ENCODE peak calls at places on chromosomes 2 and 18, in eight cellular contexts. X is amniotic epithelial cell; W is activated CD4-positive, alpha-beta T cell treated with anti-CD3 and anti-CD28 coated beads for 48 hours; R is RPMI8226; H is lung; J is CD4-positive, CD25-positive, alpha-beta regulatory T cell; I is HuH-7.5; M is AG08395. U is an unnamed sample.

GRCh38 chr2:191985740-191986139 is 138.9 kb upstream of the CAVIN2 start:
- DNase-seq in X (no peak), W (no peak), R (no peak), H (no peak), J (no peak), I (no peak), M (no peak), U (no peak)

GRCh38 chr2:239234826-239235175 is 166.0 kb downstream of the HDAC4 start:
- DNase-seq in X (no peak), W (no peak), R (peak; percentile 77), H (no peak), J (no peak), I (no peak), M (no peak), U (no peak)

GRCh38 chr2:28579606-28580005 is 83.7 kb downstream of the PLB1 start:
- DNase-seq in X (no peak), W (no peak), R (no peak), H (no peak), J (no peak), I (no peak), M (no peak), U (no peak)

GRCh38 chr2:31196622-31197021 is 20.7 kb downstream of the CAPN14 start:
- DNase-seq in X (no peak), W (no peak), R (no peak), H (no peak), J (no peak), I (no peak), M (no peak), U (no peak)

GRCh38 chr18:55233850-55234249 is 274.6 kb upstream of the CCDC68 start:
- DNase-seq in X (peak; percentile 86), W (no peak), R (no peak), H (no peak), J (no peak), I (no peak), M (no peak), U (no peak)

GRCh38 chr2:238243496-238244076 is 3.7 kb upstream of the HES6 start:
- DNase-seq in X (no peak), W (no peak), R (no peak), H (no peak), J (no peak), I (no peak), M (no peak), U (no peak)

GRCh38 chr18:59067873-59068272 is 71.8 kb upstream of the SEC11C start:
- DNase-seq in X (no peak), W (peak; percentile 43), R (peak; percentile 48), H (no peak), J (peak; percentile 13), I (no peak), M (no peak), U (no peak)

GRCh38 chr2:65473045-65473444 is 40.6 kb upstream of the SPRED2 start:
- DNase-seq in X (no peak), W (no peak), R (no peak), H (no peak), J (no peak), I (no peak), M (no peak), U (no peak)

GRCh38 chr2:233059797-233060499 is at the start of gene INPP5D:
- DNase-seq in X (no peak), W (peak; percentile 77), R (peak; percentile 79), H (peak; percentile 70), J (peak; percentile 93), I (no peak), M (no peak), U (peak; percentile 69)

GRCh38 chr2:205850172-205850571 is 167.9 kb downstream of the NRP2 start:
- DNase-seq in X (no peak), W (no peak), R (no peak), H (no peak), J (no peak), I (no peak), M (no peak), U (no peak)

GRCh38 chr18:5600376-5601071 is 56.7 kb upstream of the EPB41L3 start:
- DNase-seq in X (no peak), W (no peak), R (peak; percentile 12), H (no peak), J (peak; percentile 1), I (no peak), M (peak; percentile 9), U (no peak)

GRCh38 chr2:39547811-39548719 is 111.0 kb upstream of the MAP4K3 start:
- DNase-seq in X (peak; percentile 81), W (no peak), R (no peak), H (no peak), J (no peak), I (no peak), M (no peak), U (no peak)

GRCh38 chr2:111897924-111898702 is at the start of gene MERTK:
- DNase-seq in X (peak; percentile 40), W (peak; percentile 76), R (peak; percentile 89), H (peak; percentile 83), J (peak; percentile 53), I (peak; percentile 83), M (peak; percentile 65), U (peak; percentile 32)

GRCh38 chr2:218264773-218265601 is 4.2 kb downstream of the GPBAR1 start:
- DNase-seq in X (no peak), W (no peak), R (no peak), H (no peak), J (no peak), I (no peak), M (no peak), U (no peak)

GRCh38 chr2:47225061-47225783 is 70.1 kb upstream of the STPG4 start:
- DNase-seq in X (peak; percentile 95), W (no peak), R (peak; percentile 28), H (peak; percentile 51), J (no peak), I (peak; percentile 23), M (peak; percentile 79), U (no peak)

GRCh38 chr18:33440384-33441043 is at the start of gene CCDC178:
- DNase-seq in X (peak; percentile 13), W (no peak), R (no peak), H (peak; percentile 30), J (no peak), I (peak; percentile 8), M (no peak), U (no peak)

GRCh38 chr2:219553168-219553417 is 9.3 kb downstream of the TMEM198 start:
- DNase-seq in X (no peak), W (no peak), R (no peak), H (no peak), J (no peak), I (no peak), M (no peak), U (no peak)

GRCh38 chr2:164515030-164515429 is 106.3 kb downstream of the GRB14 start:
- DNase-seq in X (no peak), W (no peak), R (no peak), H (no peak), J (no peak), I (no peak), M (no peak), U (no peak)

GRCh38 chr2:208426414-208426813 is 19.8 kb downstream of the PTH2R start:
- DNase-seq in X (no peak), W (no peak), R (no peak), H (no peak), J (no peak), I (no peak), M (no peak), U (no peak)

GRCh38 chr2:65668744-65669143 is 236.3 kb upstream of the SPRED2 start:
- DNase-seq in X (no peak), W (no peak), R (no peak), H (no peak), J (no peak), I (no peak), M (no peak), U (no peak)

GRCh38 chr18:8041526-8042111 is 474.5 kb downstream of the PTPRM start:
- DNase-seq in X (no peak), W (no peak), R (no peak), H (no peak), J (no peak), I (no peak), M (no peak), U (no peak)

GRCh38 chr18:22170421-22171262 is 1.3 kb downstream of the GATA6 start:
- DNase-seq in X (peak; percentile 74), W (no peak), R (peak; percentile 33), H (peak; percentile 58), J (peak; percentile 17), I (peak; percentile 60), M (peak; percentile 42), U (no peak)

GRCh38 chr2:71713581-71714580 is 260.5 kb downstream of the DYSF start:
- DNase-seq in X (no peak), W (no peak), R (no peak), H (no peak), J (no peak), I (no peak), M (peak; percentile 62), U (no peak)

GRCh38 chr2:240374085-240374907 is 61.2 kb upstream of the GPC1 start:
- DNase-seq in X (peak; percentile 90), W (no peak), R (no peak), H (peak; percentile 62), J (no peak), I (peak; percentile 52), M (peak; percentile 97), U (no peak)

U was measured in stimulated activated naive CD4-positive, alpha-beta T cell treated with Interleukin-2 at 50 U/mL for 16 hours.